ENCODE peak calls at places on chromosomes 2 and 18, in eight cellular contexts. One of them, this sample, is unnamed.

GRCh38 chr2:126909366-126909765 is 10.7 kb downstream of the TEX51 start:
- DNase-seq in OCI-LY7: no peak
- DNase-seq in tibial nerve: no peak
- DNase-seq in esophagus squamous epithelium: no peak
- DNase-seq in AG09319: no peak
- DNase-seq in heart right ventricle: no peak
- DNase-seq in gastrocnemius medialis: no peak
- DNase-seq in psoas muscle: no peak
- DNase-seq in this sample: no peak

GRCh38 chr2:196159223-196159892 is 12.0 kb downstream of the STK17B start:
- DNase-seq in tibial nerve: no peak
- DNase-seq in heart right ventricle: no peak
- DNase-seq in gastrocnemius medialis: no peak
- DNase-seq in AG09319: no peak
- DNase-seq in esophagus squamous epithelium: no peak
- DNase-seq in psoas muscle: no peak
- DNase-seq in OCI-LY7: no peak
- DNase-seq in this sample: no peak

GRCh38 chr2:218805627-218806026 is 23.7 kb downstream of the CYP27A1 start:
- DNase-seq in gastrocnemius medialis: peak; percentile 69
- DNase-seq in heart right ventricle: no peak
- DNase-seq in OCI-LY7: no peak
- DNase-seq in psoas muscle: no peak
- DNase-seq in tibial nerve: no peak
- DNase-seq in esophagus squamous epithelium: no peak
- DNase-seq in AG09319: no peak
- DNase-seq in this sample: no peak

GRCh38 chr2:161283926-161284325 is 24.3 kb upstream of the PSMD14 start:
- DNase-seq in OCI-LY7: no peak
- DNase-seq in psoas muscle: no peak
- DNase-seq in heart right ventricle: no peak
- DNase-seq in gastrocnemius medialis: no peak
- DNase-seq in tibial nerve: no peak
- DNase-seq in AG09319: no peak
- DNase-seq in esophagus squamous epithelium: no peak
- DNase-seq in this sample: no peak

GRCh38 chr18:58205087-58205779 is 161.2 kb downstream of the NEDD4L start:
- DNase-seq in heart right ventricle: no peak
- DNase-seq in OCI-LY7: no peak
- DNase-seq in gastrocnemius medialis: no peak
- DNase-seq in AG09319: peak; percentile 68
- DNase-seq in psoas muscle: no peak
- DNase-seq in tibial nerve: no peak
- DNase-seq in esophagus squamous epithelium: no peak
- DNase-seq in this sample: no peak

GRCh38 chr2:28052691-28053090 is 162.2 kb downstream of the BABAM2 start:
- DNase-seq in psoas muscle: no peak
- DNase-seq in tibial nerve: no peak
- DNase-seq in esophagus squamous epithelium: no peak
- DNase-seq in AG09319: no peak
- DNase-seq in OCI-LY7: no peak
- DNase-seq in heart right ventricle: no peak
- DNase-seq in gastrocnemius medialis: no peak
- DNase-seq in this sample: no peak

GRCh38 chr2:153145470-153145869 is 333.1 kb downstream of the RPRM start:
- DNase-seq in AG09319: no peak
- DNase-seq in psoas muscle: no peak
- DNase-seq in tibial nerve: no peak
- DNase-seq in esophagus squamous epithelium: no peak
- DNase-seq in OCI-LY7: no peak
- DNase-seq in heart right ventricle: no peak
- DNase-seq in gastrocnemius medialis: no peak
- DNase-seq in this sample: no peak

GRCh38 chr2:204691911-204692510 is 146.7 kb downstream of the PARD3B start:
- DNase-seq in esophagus squamous epithelium: no peak
- DNase-seq in AG09319: peak; percentile 76
- DNase-seq in gastrocnemius medialis: peak; percentile 35
- DNase-seq in psoas muscle: no peak
- DNase-seq in OCI-LY7: peak; percentile 51
- DNase-seq in tibial nerve: peak; percentile 78
- DNase-seq in heart right ventricle: no peak
- DNase-seq in this sample: peak; percentile 10

GRCh38 chr2:175889557-175890355 is 112.3 kb downstream of the LNPK start:
- DNase-seq in tibial nerve: no peak
- DNase-seq in gastrocnemius medialis: no peak
- DNase-seq in heart right ventricle: no peak
- DNase-seq in OCI-LY7: no peak
- DNase-seq in esophagus squamous epithelium: no peak
- DNase-seq in AG09319: no peak
- DNase-seq in psoas muscle: no peak
- DNase-seq in this sample: no peak

GRCh38 chr2:171325886-171326585 is 107.8 kb downstream of the METTL8 start:
- DNase-seq in tibial nerve: no peak
- DNase-seq in gastrocnemius medialis: no peak
- DNase-seq in AG09319: no peak
- DNase-seq in psoas muscle: no peak
- DNase-seq in OCI-LY7: no peak
- DNase-seq in esophagus squamous epithelium: no peak
- DNase-seq in heart right ventricle: no peak
- DNase-seq in this sample: no peak

GRCh38 chr18:34957119-34957863 is 83.9 kb upstream of the MAPRE2 start:
- DNase-seq in esophagus squamous epithelium: no peak
- DNase-seq in heart right ventricle: no peak
- DNase-seq in psoas muscle: no peak
- DNase-seq in OCI-LY7: no peak
- DNase-seq in tibial nerve: no peak
- DNase-seq in gastrocnemius medialis: no peak
- DNase-seq in AG09319: no peak
- DNase-seq in this sample: no peak

GRCh38 chr2:201406077-201406662 is 45.1 kb downstream of the TRAK2 start:
- DNase-seq in gastrocnemius medialis: peak; percentile 14
- DNase-seq in AG09319: peak; percentile 78
- DNase-seq in esophagus squamous epithelium: no peak
- DNase-seq in psoas muscle: no peak
- DNase-seq in OCI-LY7: no peak
- DNase-seq in tibial nerve: peak; percentile 88
- DNase-seq in heart right ventricle: no peak
- DNase-seq in this sample: no peak

GRCh38 chr2:197309369-197310231 is 980 bp downstream of the ANKRD44 start:
- DNase-seq in OCI-LY7: peak; percentile 63
- DNase-seq in esophagus squamous epithelium: no peak
- DNase-seq in heart right ventricle: peak; percentile 23
- DNase-seq in psoas muscle: peak; percentile 59
- DNase-seq in AG09319: no peak
- DNase-seq in tibial nerve: no peak
- DNase-seq in gastrocnemius medialis: no peak
- DNase-seq in this sample: peak; percentile 60

GRCh38 chr2:144629937-144630336 is 110.0 kb upstream of the ZEB2 start:
- DNase-seq in AG09319: no peak
- DNase-seq in heart right ventricle: no peak
- DNase-seq in tibial nerve: no peak
- DNase-seq in gastrocnemius medialis: no peak
- DNase-seq in psoas muscle: no peak
- DNase-seq in OCI-LY7: no peak
- DNase-seq in esophagus squamous epithelium: no peak
- DNase-seq in this sample: no peak

GRCh38 chr18:2935438-2936192 is 77.3 kb downstream of the LPIN2 start:
- DNase-seq in tibial nerve: no peak
- DNase-seq in esophagus squamous epithelium: no peak
- DNase-seq in heart right ventricle: no peak
- DNase-seq in psoas muscle: no peak
- DNase-seq in OCI-LY7: no peak
- DNase-seq in gastrocnemius medialis: no peak
- DNase-seq in AG09319: no peak
- DNase-seq in this sample: no peak

GRCh38 chr18:6370410-6370809 is 44.3 kb downstream of the L3MBTL4 start:
- DNase-seq in psoas muscle: no peak
- DNase-seq in esophagus squamous epithelium: no peak
- DNase-seq in heart right ventricle: no peak
- DNase-seq in OCI-LY7: no peak
- DNase-seq in AG09319: no peak
- DNase-seq in gastrocnemius medialis: no peak
- DNase-seq in tibial nerve: no peak
- DNase-seq in this sample: no peak

GRCh38 chr2:232013701-232014353 is 52.3 kb downstream of the DIS3L2 start:
- DNase-seq in psoas muscle: no peak
- DNase-seq in OCI-LY7: no peak
- DNase-seq in heart right ventricle: no peak
- DNase-seq in AG09319: peak; percentile 60
- DNase-seq in esophagus squamous epithelium: no peak
- DNase-seq in tibial nerve: no peak
- DNase-seq in gastrocnemius medialis: no peak
- DNase-seq in this sample: peak; percentile 23

GRCh38 chr2:150903461-150903860 is 358.2 kb downstream of the RBM43 start:
- DNase-seq in gastrocnemius medialis: no peak
- DNase-seq in esophagus squamous epithelium: no peak
- DNase-seq in OCI-LY7: no peak
- DNase-seq in tibial nerve: no peak
- DNase-seq in psoas muscle: no peak
- DNase-seq in AG09319: no peak
- DNase-seq in heart right ventricle: no peak
- DNase-seq in this sample: no peak

GRCh38 chr2:150478206-150478974 is 9.1 kb downstream of the RND3 start:
- DNase-seq in psoas muscle: no peak
- DNase-seq in esophagus squamous epithelium: no peak
- DNase-seq in OCI-LY7: no peak
- DNase-seq in heart right ventricle: no peak
- DNase-seq in gastrocnemius medialis: no peak
- DNase-seq in AG09319: no peak
- DNase-seq in tibial nerve: no peak
- DNase-seq in this sample: no peak

GRCh38 chr2:213164263-213164662 is 12.9 kb upstream of the IKZF2 start:
- DNase-seq in gastrocnemius medialis: no peak
- DNase-seq in psoas muscle: no peak
- DNase-seq in heart right ventricle: no peak
- DNase-seq in tibial nerve: no peak
- DNase-seq in OCI-LY7: no peak
- DNase-seq in AG09319: no peak
- DNase-seq in esophagus squamous epithelium: no peak
- DNase-seq in this sample: no peak

GRCh38 chr2:177165731-177166711 is 46.6 kb upstream of the HNRNPA3 start:
- DNase-seq in esophagus squamous epithelium: no peak
- DNase-seq in gastrocnemius medialis: no peak
- DNase-seq in OCI-LY7: peak; percentile 70
- DNase-seq in heart right ventricle: no peak
- DNase-seq in psoas muscle: no peak
- DNase-seq in tibial nerve: no peak
- DNase-seq in AG09319: no peak
- DNase-seq in this sample: peak; percentile 50

GRCh38 chr18:4252840-4253239 is 202.3 kb downstream of the DLGAP1 start:
- DNase-seq in OCI-LY7: no peak
- DNase-seq in tibial nerve: no peak
- DNase-seq in esophagus squamous epithelium: no peak
- DNase-seq in psoas muscle: no peak
- DNase-seq in gastrocnemius medialis: no peak
- DNase-seq in heart right ventricle: no peak
- DNase-seq in AG09319: no peak
- DNase-seq in this sample: no peak
- TF ChIP-seq CTCF in OCI-LY7: no peak
- TF ChIP-seq CTCF in tibial nerve: no peak
- TF ChIP-seq CTCF in esophagus squamous epithelium: no peak
- TF ChIP-seq CTCF in psoas muscle: no peak
- TF ChIP-seq CTCF in gastrocnemius medialis: no peak
- TF ChIP-seq CTCF in heart right ventricle: no peak
- TF ChIP-seq CTCF in AG09319: no peak
- TF ChIP-seq CTCF in this sample: no peak

GRCh38 chr2:202635441-202636296 is 900 bp downstream of the FAM117B start:
- DNase-seq in heart right ventricle: peak; percentile 81
- DNase-seq in AG09319: no peak
- DNase-seq in psoas muscle: peak; percentile 85
- DNase-seq in esophagus squamous epithelium: peak; percentile 26
- DNase-seq in tibial nerve: peak; percentile 55
- DNase-seq in gastrocnemius medialis: peak; percentile 41
- DNase-seq in OCI-LY7: peak; percentile 87
- DNase-seq in this sample: peak; percentile 94
- TF ChIP-seq CTCF in heart right ventricle: no peak
- TF ChIP-seq CTCF in AG09319: no peak
- TF ChIP-seq CTCF in psoas muscle: no peak
- TF ChIP-seq CTCF in esophagus squamous epithelium: no peak
- TF ChIP-seq CTCF in tibial nerve: no peak
- TF ChIP-seq CTCF in gastrocnemius medialis: no peak
- TF ChIP-seq CTCF in OCI-LY7: no peak
- TF ChIP-seq CTCF in this sample: no peak

GRCh38 chr18:45847119-45847518 is 21.6 kb downstream of the SIGLEC15 start:
- DNase-seq in psoas muscle: no peak
- DNase-seq in AG09319: no peak
- DNase-seq in heart right ventricle: no peak
- DNase-seq in gastrocnemius medialis: no peak
- DNase-seq in OCI-LY7: no peak
- DNase-seq in tibial nerve: no peak
- DNase-seq in esophagus squamous epithelium: no peak
- DNase-seq in this sample: no peak
- TF ChIP-seq CTCF in psoas muscle: no peak
- TF ChIP-seq CTCF in AG09319: no peak
- TF ChIP-seq CTCF in heart right ventricle: no peak
- TF ChIP-seq CTCF in gastrocnemius medialis: no peak
- TF ChIP-seq CTCF in OCI-LY7: no peak
- TF ChIP-seq CTCF in tibial nerve: no peak
- TF ChIP-seq CTCF in esophagus squamous epithelium: no peak
- TF ChIP-seq CTCF in this sample: no peak

GRCh38 chr2:97360202-97360601 is 229.5 kb downstream of the ANKRD36B start:
- DNase-seq in tibial nerve: no peak
- DNase-seq in esophagus squamous epithelium: no peak
- DNase-seq in AG09319: no peak
- DNase-seq in OCI-LY7: no peak
- DNase-seq in heart right ventricle: no peak
- DNase-seq in gastrocnemius medialis: no peak
- DNase-seq in psoas muscle: no peak
- DNase-seq in this sample: no peak
- TF ChIP-seq CTCF in tibial nerve: no peak
- TF ChIP-seq CTCF in esophagus squamous epithelium: no peak
- TF ChIP-seq CTCF in AG09319: no peak
- TF ChIP-seq CTCF in OCI-LY7: no peak
- TF ChIP-seq CTCF in heart right ventricle: no peak
- TF ChIP-seq CTCF in gastrocnemius medialis: no peak
- TF ChIP-seq CTCF in psoas muscle: no peak
- TF ChIP-seq CTCF in this sample: no peak

GRCh38 chr2:20396356-20397000 is 45.8 kb upstream of the PUM2 start:
- DNase-seq in tibial nerve: no peak
- DNase-seq in heart right ventricle: no peak
- DNase-seq in OCI-LY7: no peak
- DNase-seq in AG09319: no peak
- DNase-seq in gastrocnemius medialis: no peak
- DNase-seq in esophagus squamous epithelium: no peak
- DNase-seq in psoas muscle: no peak
- DNase-seq in this sample: no peak
- TF ChIP-seq CTCF in tibial nerve: no peak
- TF ChIP-seq CTCF in heart right ventricle: no peak
- TF ChIP-seq CTCF in OCI-LY7: no peak
- TF ChIP-seq CTCF in AG09319: no peak
- TF ChIP-seq CTCF in gastrocnemius medialis: no peak
- TF ChIP-seq CTCF in esophagus squamous epithelium: no peak
- TF ChIP-seq CTCF in psoas muscle: no peak
- TF ChIP-seq CTCF in this sample: no peak